ENCODE peak calls at places on chromosome 11, in four cellular contexts. Y is heart right ventricle, B is memory B cell, K is HepG2. T is an unnamed sample.

GRCh38 chr11:69635804-69636511 is 5.0 kb upstream of the CCND1 start:
- ATAC-seq in Y (peak), K (no peak), B (no peak), T (no peak)

GRCh38 chr11:68113986-68114385 is 7.2 kb downstream of the CHKA start:
- ATAC-seq in Y (peak), B (no peak), K (no peak), T (no peak)

GRCh38 chr11:43737194-43737575 is 56.6 kb downstream of the HSD17B12 start:
- ATAC-seq in Y (peak), K (no peak), B (no peak), T (no peak)

GRCh38 chr11:123197711-123198110 is 2.7 kb upstream of the CLMP start:
- ATAC-seq in B (no peak), K (no peak), Y (no peak), T (peak)

GRCh38 chr11:68924073-68924925 is 20.6 kb downstream of the IGHMBP2 start:
- ATAC-seq in K (no peak), Y (peak), B (no peak), T (no peak)

GRCh38 chr11:77175021-77175842 is 47.2 kb downstream of the MYO7A start:
- ATAC-seq in B (no peak), Y (peak), K (no peak), T (no peak)

GRCh38 chr11:18490736-18491485 is 35.3 kb downstream of the LDHAL6A start:
- ATAC-seq in K (no peak), Y (no peak), B (no peak), T (peak)

GRCh38 chr11:68925613-68926012 is 21.9 kb downstream of the IGHMBP2 start:
- ATAC-seq in Y (no peak), K (no peak), B (no peak), T (no peak)

GRCh38 chr11:78023426-78023825 is 350 bp upstream of the KCTD14 start:
- ATAC-seq in K (peak), Y (no peak), B (no peak), T (no peak)

GRCh38 chr11:118565062-118565461 is 669 bp downstream of the IFT46 start:
- ATAC-seq in K (no peak), Y (peak), B (no peak), T (peak)

GRCh38 chr11:107699371-107700348 is 12.2 kb downstream of the SLN start:
- ATAC-seq in Y (no peak), B (no peak), K (no peak), T (no peak)

GRCh38 chr11:82406611-82407010 is 327.1 kb downstream of the FAM181B start:
- ATAC-seq in Y (no peak), K (no peak), B (no peak), T (no peak)

GRCh38 chr11:62600367-62601113 is 1.1 kb downstream of the MTA2 start:
- ATAC-seq in Y (no peak), K (no peak), B (no peak), T (no peak)

GRCh38 chr11:73114110-73114834 is 27.8 kb downstream of the FCHSD2 start:
- ATAC-seq in Y (no peak), B (no peak), K (no peak), T (peak)

GRCh38 chr11:127226376-127226775 is 225.8 kb upstream of the KIRREL3 start:
- ATAC-seq in K (no peak), B (no peak), Y (no peak), T (no peak)

GRCh38 chr11:90426442-90426841 is 203.6 kb upstream of the CHORDC1 start:
- ATAC-seq in B (no peak), Y (no peak), K (no peak), T (no peak)

GRCh38 chr11:111301004-111301839 is 2.9 kb downstream of the POU2AF3 start:
- ATAC-seq in K (no peak), B (peak), Y (no peak), T (peak)

GRCh38 chr11:121300313-121300971 is 7.9 kb downstream of the SC5D start:
- ATAC-seq in Y (peak), B (no peak), K (no peak), T (no peak)

GRCh38 chr11:103806130-103806900 is 230.1 kb upstream of the DDI1 start:
- ATAC-seq in Y (peak), B (no peak), K (no peak), T (no peak)

GRCh38 chr11:34669458-34669857 is 48.6 kb downstream of the EHF start:
- ATAC-seq in Y (no peak), B (no peak), K (no peak), T (no peak)

GRCh38 chr11:135033545-135033944 is 621.5 kb upstream of the B3GAT1 start:
- ATAC-seq in Y (peak), K (peak), B (no peak), T (no peak)

GRCh38 chr11:123702137-123702536 is 39.3 kb downstream of the ZNF202 start:
- ATAC-seq in K (no peak), Y (no peak), B (no peak), T (no peak)

GRCh38 chr11:9530901-9531625 is 42.4 kb upstream of the WEE1 start:
- ATAC-seq in K (peak), Y (no peak), B (no peak), T (peak)

GRCh38 chr11:69867076-69868002 is 48.1 kb upstream of the FGF3 start:
- ATAC-seq in B (no peak), Y (no peak), K (no peak), T (no peak)

GRCh38 chr11:83361831-83362230 is 75.7 kb upstream of the CCDC90B start:
- ATAC-seq in B (no peak), Y (no peak), K (no peak), T (no peak)

GRCh38 chr11:64734786-64735761 is 8.9 kb downstream of the RASGRP2 start:
- ATAC-seq in B (no peak), K (peak), Y (peak), T (peak)

GRCh38 chr11:116558504-116559252 is 214.1 kb downstream of the BUD13 start:
- ATAC-seq in Y (no peak), B (no peak), K (no peak), T (no peak)

GRCh38 chr11:79515781-79516180 is 75.0 kb upstream of the TENM4 start:
- ATAC-seq in Y (no peak), K (no peak), B (no peak), T (no peak)

GRCh38 chr11:106920899-106921504 is 97.3 kb downstream of the GUCY1A2 start:
- ATAC-seq in Y (peak), B (no peak), K (no peak), T (no peak)

GRCh38 chr11:34250732-34251639 is 106.8 kb downstream of the ABTB2 start:
- ATAC-seq in K (no peak), B (peak), Y (peak), T (peak)

GRCh38 chr11:46006418-46007070 is 84.1 kb downstream of the LARGE2 start:
- ATAC-seq in B (peak), K (peak), Y (peak), T (peak)

GRCh38 chr11:60515144-60515855 is at the start of gene MS4A13:
- ATAC-seq in Y (no peak), B (no peak), K (no peak), T (no peak)

GRCh38 chr11:47183031-47183856 is 3.0 kb downstream of the PACSIN3 start:
- ATAC-seq in B (no peak), Y (peak), K (no peak), T (no peak)

GRCh38 chr11:97909544-97910394 is 1111.0 kb upstream of the CNTN5 start:
- ATAC-seq in K (no peak), B (no peak), Y (no peak), T (no peak)

GRCh38 chr11:11296434-11296833 is 56.6 kb downstream of the CSNK2A3 start:
- ATAC-seq in B (no peak), K (no peak), Y (peak), T (no peak)

GRCh38 chr11:78111298-78111697 is 28.1 kb downstream of the ALG8 start:
- ATAC-seq in Y (no peak), K (no peak), B (no peak), T (no peak)

GRCh38 chr11:18277560-18278271 is 11.7 kb downstream of the SAA1 start:
- ATAC-seq in Y (peak), K (no peak), B (no peak), T (no peak)

GRCh38 chr11:12901272-12901671 is 107.8 kb upstream of the RASSF10 start:
- ATAC-seq in K (peak), B (no peak), Y (no peak), T (no peak)

GRCh38 chr11:119266517-119267255 is 50.2 kb downstream of the MCAM start:
- ATAC-seq in B (no peak), K (no peak), Y (no peak), T (no peak)